ENCODE peak calls at places on chromosome 12, in six cellular contexts. J, L, M, N, C and Y are unnamed samples.

GRCh38 chr12:106031736-106032135 is 107.0 kb downstream of the NUAK1 start:
- DNase-seq in N (no peak), J (no peak), C (no peak), L (no peak), M (no peak), Y (no peak)

GRCh38 chr12:13539051-13539450 is 342.5 kb downstream of the EMP1 start:
- DNase-seq in J (no peak), C (no peak), L (no peak), M (no peak), N (no peak), Y (no peak)

GRCh38 chr12:58349161-58349560 is 407.8 kb downstream of the ATP23 start:
- DNase-seq in N (no peak), J (no peak), L (no peak), M (no peak), C (no peak), Y (no peak)

GRCh38 chr12:53480425-53481107 is 18.7 kb downstream of the MAP3K12 start:
- DNase-seq in L (no peak), M (no peak), N (no peak), J (no peak), C (no peak), Y (no peak)

GRCh38 chr12:110371408-110372055 is 32.0 kb downstream of the ANAPC7 start:
- DNase-seq in J (no peak), L (peak), N (no peak), M (no peak), C (no peak), Y (no peak)

GRCh38 chr12:40580346-40580745 is 111.9 kb upstream of the CNTN1 start:
- DNase-seq in M (no peak), J (no peak), L (no peak), N (no peak), C (no peak), Y (no peak)

GRCh38 chr12:91194500-91194899 is 11.9 kb upstream of the DCN start:
- DNase-seq in M (no peak), N (no peak), C (no peak), J (no peak), L (no peak), Y (no peak)

GRCh38 chr12:57089259-57090245 is 638 bp downstream of the NAB2 start:
- DNase-seq in J (peak), C (no peak), M (peak), L (peak), N (peak), Y (no peak)

GRCh38 chr12:18595406-18595805 is 142.4 kb downstream of the PLCZ1 start:
- DNase-seq in J (peak), C (no peak), L (no peak), M (no peak), N (no peak), Y (no peak)

GRCh38 chr12:48023386-48023785 is 19.1 kb upstream of the COL2A1 start:
- DNase-seq in N (no peak), M (no peak), C (no peak), L (no peak), J (no peak), Y (no peak)

GRCh38 chr12:120950807-120951206 is 27.5 kb upstream of the HNF1A start:
- DNase-seq in N (no peak), L (no peak), J (no peak), M (no peak), C (no peak), Y (no peak)

GRCh38 chr12:84585996-84586395 is 326.6 kb downstream of the SLC6A15 start:
- DNase-seq in N (no peak), C (no peak), M (no peak), L (no peak), J (no peak), Y (no peak)

GRCh38 chr12:111389635-111390034 is 16.1 kb upstream of the SH2B3 start:
- DNase-seq in L (no peak), N (no peak), C (no peak), M (no peak), J (no peak), Y (no peak)

GRCh38 chr12:98405795-98406366 is 109.5 kb upstream of the TMPO start:
- DNase-seq in L (no peak), C (no peak), J (no peak), M (no peak), N (no peak), Y (no peak)

GRCh38 chr12:117778656-117779055 is 190.1 kb downstream of the KSR2 start:
- DNase-seq in L (no peak), J (no peak), M (no peak), C (no peak), N (no peak), Y (no peak)

GRCh38 chr12:131340616-131341210 is 370.2 kb upstream of the SFSWAP start:
- DNase-seq in L (no peak), N (no peak), M (no peak), C (no peak), J (no peak), Y (no peak)

GRCh38 chr12:100017056-100017455 is 32.3 kb upstream of the ANKS1B start:
- DNase-seq in J (no peak), M (no peak), L (no peak), N (no peak), C (no peak), Y (peak)

GRCh38 chr12:57883700-57884099 is 37.2 kb upstream of the CTDSP2 start:
- DNase-seq in M (no peak), L (no peak), N (no peak), C (no peak), J (no peak), Y (no peak)